ENCODE peak calls at places on chromosomes 11 and 22, in five cellular contexts. W, P, N, U and Z are unnamed samples.

GRCh38 chr11:70281114-70281729 is 10.7 kb downstream of the PPFIA1 start:
- DNase-seq in U (no peak), P (no peak), W (no peak), N (no peak), Z (no peak)

GRCh38 chr11:74683279-74683871 is 47.9 kb downstream of the CHRDL2 start:
- DNase-seq in U (peak), N (no peak), P (no peak), W (peak), Z (no peak)

GRCh38 chr11:35138949-35139881 is at the start of gene CD44:
- DNase-seq in N (peak), W (peak), P (peak), U (peak), Z (peak)

GRCh38 chr11:8383227-8383626 is 119.5 kb upstream of the LMO1 start:
- DNase-seq in N (no peak), W (no peak), U (no peak), P (no peak), Z (no peak)

GRCh38 chr11:130561441-130561881 is 113.0 kb downstream of the ADAMTS15 start:
- DNase-seq in N (no peak), U (no peak), W (no peak), P (no peak), Z (no peak)

GRCh38 chr22:30276041-30276440 is 9.4 kb upstream of the OSM start:
- DNase-seq in U (no peak), N (no peak), W (no peak), P (no peak), Z (no peak)

GRCh38 chr11:34855021-34855753 is 61.0 kb downstream of the APIP start:
- DNase-seq in N (no peak), P (no peak), U (peak), W (no peak), Z (no peak)

GRCh38 chr11:35822815-35823495 is 120.9 kb upstream of the LDLRAD3 start:
- DNase-seq in W (no peak), P (no peak), N (no peak), U (no peak), Z (no peak)

GRCh38 chr11:117440258-117440657 is 112.6 kb downstream of the CEP164 start:
- DNase-seq in P (no peak), W (no peak), N (no peak), U (no peak), Z (no peak)

GRCh38 chr11:1881442-1882264 is 10.0 kb downstream of the PRR33 start:
- DNase-seq in U (no peak), P (no peak), N (no peak), W (no peak), Z (no peak)

DNA sequence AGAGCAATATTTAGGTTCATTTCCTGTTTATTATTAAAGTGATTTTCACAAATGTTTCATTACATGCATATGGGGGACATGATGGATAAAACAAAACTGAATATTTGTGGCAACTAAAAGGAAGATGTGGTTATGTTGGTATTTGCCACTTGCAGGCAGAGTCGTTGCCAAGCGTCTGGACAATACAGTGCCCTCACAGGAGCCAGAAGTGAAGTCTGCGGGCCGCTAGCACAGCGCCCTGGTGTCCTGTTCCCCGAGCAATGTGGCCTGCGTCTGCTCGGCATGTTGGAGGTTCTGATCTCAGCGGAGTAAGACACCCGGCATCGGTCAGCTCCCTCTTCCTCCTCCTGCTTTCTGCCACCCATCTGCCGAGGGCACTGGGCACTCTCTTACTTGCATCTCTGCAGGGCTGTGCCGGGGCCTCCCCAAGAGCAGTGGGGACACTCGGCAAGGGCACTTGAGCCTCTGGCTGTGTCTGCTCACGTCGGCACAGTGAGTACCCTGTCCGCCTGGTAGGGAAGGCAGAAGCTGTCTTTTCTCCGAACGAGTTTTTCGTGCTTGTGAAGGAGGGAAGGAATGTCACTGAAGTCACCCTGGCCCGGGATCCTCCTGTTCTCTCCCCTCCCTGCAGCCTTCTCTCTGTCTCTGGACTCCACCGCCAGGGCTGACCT is 10.5 kb upstream of the TTLL12 start:
- DNase-seq in N (no peak), P (no peak), U (no peak), W (no peak), Z (no peak)
- TF ChIP-seq JUND in N (no peak), P (no peak), U (no peak), W (no peak), Z (no peak)

GRCh38 chr11:44617671-44618461 is 52.4 kb downstream of the CD82 start:
- DNase-seq in U (no peak), N (no peak), P (no peak), W (no peak), Z (no peak)
- TF ChIP-seq JUND in U (no peak), N (no peak), P (no peak), W (no peak), Z (no peak)

DNA sequence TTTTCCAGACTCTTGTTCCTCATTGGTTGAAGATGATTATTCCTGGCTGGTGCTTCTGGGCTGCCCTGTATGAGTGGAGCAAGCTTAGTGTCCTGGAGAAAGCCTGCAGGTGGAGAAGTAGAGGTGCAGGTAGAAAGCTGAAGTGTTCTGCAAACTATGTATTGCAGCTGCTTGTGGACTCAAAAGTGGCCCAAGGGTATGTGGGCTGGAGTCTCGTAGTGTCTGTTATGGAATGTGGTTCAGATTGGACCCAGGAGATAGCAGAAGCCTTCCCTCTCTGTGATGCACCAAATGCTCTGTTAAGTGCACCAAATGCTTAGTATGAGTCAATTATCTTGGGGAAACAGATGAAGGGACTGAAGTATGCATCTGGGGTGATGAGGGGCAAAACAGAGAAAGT is 122.8 kb upstream of the CCDC90B start:
- DNase-seq in N (no peak), W (no peak), U (no peak), P (no peak), Z (peak)
- TF ChIP-seq JUND in N (no peak), W (no peak), U (no peak), P (no peak), Z (no peak)

DNA sequence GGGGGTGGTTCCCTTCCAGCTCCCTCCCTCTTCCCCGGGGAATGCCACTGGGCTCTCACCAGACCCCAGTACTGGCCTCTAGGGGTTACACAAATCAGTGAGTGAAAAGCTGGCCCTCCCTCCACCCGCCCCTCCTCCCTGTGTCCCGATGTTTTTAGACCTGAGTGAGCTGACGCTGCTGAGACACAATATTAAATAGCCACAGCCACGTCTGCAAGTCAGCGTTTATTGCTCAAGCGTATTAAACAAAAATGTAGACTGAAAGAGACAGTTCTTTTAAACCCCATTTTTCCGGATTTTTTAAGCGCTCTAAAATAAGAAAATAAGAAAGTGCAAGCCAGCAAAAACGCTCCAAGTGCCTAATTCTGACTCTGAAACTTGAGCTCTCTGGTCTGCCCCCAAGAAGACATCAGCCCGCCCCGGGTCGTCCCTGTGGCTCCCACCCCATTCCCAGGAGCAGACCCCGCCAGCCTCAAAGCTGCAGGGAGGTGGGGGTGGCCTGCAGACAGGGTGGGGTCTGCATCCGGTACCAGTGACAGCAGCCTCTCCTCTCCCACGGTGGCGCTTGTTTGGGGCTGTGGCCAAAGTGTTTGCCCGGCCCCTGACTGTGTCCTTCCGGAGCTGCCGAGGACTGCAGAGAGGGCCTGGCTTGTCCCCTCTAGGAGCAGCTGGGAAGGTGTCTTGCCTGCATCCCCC is 1.2 kb upstream of the TTLL8 start:
- DNase-seq in W (peak), N (no peak), U (no peak), P (peak), Z (no peak)
- TF ChIP-seq JUND in W (no peak), N (no peak), U (no peak), P (no peak), Z (no peak)

GRCh38 chr11:64842851-64843841 is 1.3 kb downstream of the CDC42BPG start:
- DNase-seq in N (no peak), U (peak), P (peak), W (no peak), Z (peak)
- TF ChIP-seq JUND in N (no peak), U (peak), P (peak), W (no peak), Z (no peak)